ENCODE peak calls at places on chromosomes 13 and 19, in eight cellular contexts. E is Peyer's patch; Q is left ventricle myocardium inferior; X is adipocyte; N is effector memory CD4-positive, alpha-beta T cell; G is endodermal cell; H is ascending aorta; P is CD8-positive, alpha-beta T cell. D is an unnamed sample.

GRCh38 chr19:50460161-50460765 is 16.0 kb upstream of the EMC10 start:
- DNase-seq in E (no peak), Q (no peak), X (no peak), N (no peak), G (no peak), H (no peak), P (no peak), D (no peak)

GRCh38 chr13:59034198-59034597 is 1129.5 kb downstream of the DIAPH3 start:
- DNase-seq in E (no peak), Q (no peak), X (no peak), N (no peak), G (no peak), H (no peak), P (no peak), D (no peak)

GRCh38 chr13:48437381-48437780 is 24.5 kb upstream of the LPAR6 start:
- DNase-seq in E (no peak), Q (peak; percentile 76), X (peak; percentile 18), N (no peak), G (no peak), H (peak; percentile 45), P (no peak), D (no peak)

GRCh38 chr13:67075239-67075638 is 154.9 kb downstream of the PCDH9 start:
- DNase-seq in E (no peak), Q (no peak), X (peak; percentile 24), N (no peak), G (no peak), H (no peak), P (no peak), D (no peak)

GRCh38 chr13:58051807-58052375 is 420.3 kb downstream of the PCDH17 start:
- DNase-seq in E (no peak), Q (no peak), X (no peak), N (no peak), G (peak; percentile 58), H (no peak), P (no peak), D (no peak)

GRCh38 chr13:41490616-41491015 is 33.3 kb downstream of the RGCC start:
- DNase-seq in E (no peak), Q (no peak), X (no peak), N (no peak), G (no peak), H (no peak), P (no peak), D (no peak)

GRCh38 chr19:46620716-46621115 is 4.2 kb downstream of the PTGIR start:
- DNase-seq in E (no peak), Q (no peak), X (peak; percentile 50), N (no peak), G (no peak), H (peak; percentile 54), P (no peak), D (peak; percentile 1)

GRCh38 chr13:40599722-40600121 is 66.7 kb downstream of the FOXO1 start:
- DNase-seq in E (no peak), Q (no peak), X (no peak), N (no peak), G (no peak), H (no peak), P (no peak), D (no peak)

GRCh38 chr19:55390461-55390880 is 4.7 kb downstream of the RPL28 start:
- DNase-seq in E (no peak), Q (no peak), X (no peak), N (no peak), G (peak; percentile 77), H (no peak), P (no peak), D (no peak)

GRCh38 chr19:16259385-16260159 is 61.9 kb downstream of the AP1M1 start:
- DNase-seq in E (peak; percentile 93), Q (no peak), X (no peak), N (no peak), G (no peak), H (no peak), P (no peak), D (no peak)
- H3K4me1 ChIP-seq in E (peaks cover 45% of the 10 kb centered on the region), Q (peaks cover 46% of the 10 kb centered on the region), X (no peaks in the 10 kb centered on the region), N (peaks cover 45% of the 10 kb centered on the region), G (peaks cover 11% of the 10 kb centered on the region), H (peaks cover 8% of the 10 kb centered on the region), P (peaks cover 51% of the 10 kb centered on the region), D (peaks cover 43% of the 10 kb centered on the region)

GRCh38 chr13:110361365-110361911 is 54.4 kb downstream of the COL4A2 start:
- DNase-seq in E (no peak), Q (peak; percentile 83), X (peak; percentile 38), N (no peak), G (no peak), H (peak; percentile 54), P (no peak), D (no peak)
- H3K4me1 ChIP-seq in E (no peaks in the 10 kb centered on the region), Q (peaks cover 73% of the 10 kb centered on the region), X (peaks cover 27% of the 10 kb centered on the region), N (no peaks in the 10 kb centered on the region), G (peaks cover 18% of the 10 kb centered on the region), H (peaks cover 24% of the 10 kb centered on the region), P (no peaks in the 10 kb centered on the region), D (no peaks in the 10 kb centered on the region)

GRCh38 chr13:28099396-28100148 is 804 bp downstream of the FLT3 start:
- DNase-seq in E (no peak), Q (no peak), X (no peak), N (no peak), G (peak; percentile 54), H (no peak), P (no peak), D (no peak)

GRCh38 chr13:28100149-28101121 is at the start of gene FLT3:
- DNase-seq in E (peak; percentile 73), Q (peak; percentile 18), X (peak; percentile 18), N (no peak), G (peak; percentile 86), H (no peak), P (no peak), D (peak; percentile 12)

GRCh38 chr13:28093871-28094270 is 6.5 kb downstream of the FLT3 start:
- DNase-seq in E (no peak), Q (no peak), X (no peak), N (no peak), G (no peak), H (no peak), P (no peak), D (no peak)

GRCh38 chr13:28094311-28094710 is 6.1 kb downstream of the FLT3 start:
- DNase-seq in E (no peak), Q (no peak), X (no peak), N (no peak), G (no peak), H (no peak), P (no peak), D (no peak)

DNA sequence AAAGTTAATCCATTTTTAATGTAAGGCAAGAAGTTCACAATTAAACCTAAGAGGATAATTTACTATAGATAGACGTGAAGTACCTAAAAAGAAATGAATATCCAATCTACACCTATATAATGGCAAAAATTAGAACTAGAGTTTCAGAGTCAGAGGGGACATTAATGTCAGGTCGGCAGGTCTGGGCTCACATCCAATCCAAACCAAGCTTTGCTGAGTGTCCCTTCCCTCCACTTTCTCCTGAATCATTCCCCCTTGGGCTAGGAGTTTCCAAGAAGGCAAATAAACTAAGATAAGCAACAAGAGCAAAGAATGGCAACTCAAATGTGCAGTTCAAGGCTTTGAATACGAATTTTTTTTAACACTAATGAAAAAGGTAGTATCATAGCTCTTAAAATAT is 2.9 kb downstream of the FLT3 start:
- DNase-seq in E (no peak), Q (no peak), X (no peak), N (no peak), G (no peak), H (no peak), P (no peak), D (no peak)
- H3K4me1 ChIP-seq in E (peaks cover 10% of the 10 kb centered on the region), Q (peaks cover 15% of the 10 kb centered on the region), X (no peaks in the 10 kb centered on the region), N (peaks cover 13% of the 10 kb centered on the region), G (peaks cover 3% of the 10 kb centered on the region), H (peaks cover 2% of the 10 kb centered on the region), P (peaks cover 11% of the 10 kb centered on the region), D (peaks cover 4% of the 10 kb centered on the region)

GRCh38 chr13:47038196-47038595 is 141.3 kb upstream of the HTR2A start:
- DNase-seq in E (no peak), Q (no peak), X (no peak), N (no peak), G (no peak), H (no peak), P (no peak), D (no peak)

GRCh38 chr13:47039106-47039505 is 142.3 kb upstream of the HTR2A start:
- DNase-seq in E (no peak), Q (no peak), X (peak; percentile 42), N (no peak), G (no peak), H (no peak), P (no peak), D (no peak)

GRCh38 chr13:47033216-47033615 is 136.4 kb upstream of the HTR2A start:
- DNase-seq in E (no peak), Q (no peak), X (peak; percentile 60), N (no peak), G (peak; percentile 50), H (no peak), P (no peak), D (no peak)

DNA sequence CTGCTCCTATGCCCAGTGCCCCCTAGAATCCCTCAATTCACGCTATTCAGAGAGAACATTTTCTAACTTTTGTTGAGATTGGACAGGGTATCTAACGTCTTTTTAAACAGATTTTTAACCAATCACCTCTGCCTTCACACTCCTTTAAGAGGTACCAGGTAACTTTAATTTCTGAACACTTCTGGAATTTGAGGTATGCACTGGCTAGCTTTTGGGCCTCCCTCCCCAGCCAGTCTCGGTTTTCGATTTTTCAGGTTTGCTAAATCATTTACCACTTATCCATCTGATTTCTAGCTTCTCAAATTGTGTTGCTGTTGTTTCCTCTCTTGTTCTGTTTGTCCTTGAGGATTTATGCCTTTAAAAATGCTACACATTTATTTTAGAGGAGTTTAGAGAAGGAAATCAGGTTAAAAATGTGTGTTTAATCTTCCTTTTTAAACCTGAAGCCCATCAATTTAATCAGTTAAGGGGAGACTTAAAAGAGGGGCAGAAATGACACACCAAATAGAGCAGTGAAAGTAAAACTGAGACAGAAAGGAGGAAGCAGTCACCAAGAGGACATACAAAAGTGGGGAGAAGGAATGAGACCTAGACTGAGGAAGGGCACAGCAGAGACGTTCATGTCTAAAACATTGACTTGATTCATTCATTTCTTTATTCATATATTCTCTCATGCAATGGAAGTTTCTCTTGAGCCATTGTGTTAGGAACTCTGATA is 139.6 kb upstream of the HTR2A start:
- DNase-seq in E (no peak), Q (no peak), X (no peak), N (no peak), G (no peak), H (no peak), P (no peak), D (no peak)
- H3K4me1 ChIP-seq in E (no peaks in the 10 kb centered on the region), Q (no peaks in the 10 kb centered on the region), X (peaks cover 37% of the 10 kb centered on the region), N (no peaks in the 10 kb centered on the region), G (peaks cover 2% of the 10 kb centered on the region), H (no peaks in the 10 kb centered on the region), P (no peaks in the 10 kb centered on the region), D (no peaks in the 10 kb centered on the region)

D was measured in naive thymus-derived CD4-positive, alpha-beta T cell.